ENCODE peak calls at places on chromosomes 4 and X, in six cellular contexts. F, M, K, Y, C and P are unnamed samples.

GRCh38 chr4:6509587-6509986 is 37.2 kb upstream of the PPP2R2C start:
- DNase-seq in F (peak; percentile 8), M (peak; percentile 46), K (no peak), Y (no peak), C (no peak), P (no peak)

GRCh38 chr4:17142232-17142711 is 243.8 kb upstream of the LDB2 start:
- DNase-seq in F (peak; percentile 2), M (peak; percentile 67), K (peak; percentile 97), Y (peak; percentile 76), C (no peak), P (peak; percentile 95)

GRCh38 chrX:49610718-49611310 is 12.0 kb downstream of the GAGE1 start:
- DNase-seq in F (no peak), M (no peak), K (no peak), Y (no peak), C (no peak), P (no peak)

GRCh38 chr4:3128976-3129375 is 54.5 kb downstream of the HTT start:
- DNase-seq in F (no peak), M (no peak), K (peak; percentile 71), Y (peak; percentile 33), C (no peak), P (peak; percentile 81)

GRCh38 chr4:27973056-27973455 is 1112.4 kb downstream of the STIM2 start:
- DNase-seq in F (no peak), M (no peak), K (no peak), Y (no peak), C (no peak), P (no peak)

GRCh38 chrX:31499120-31499519 is 427.3 kb upstream of the FTHL17 start:
- DNase-seq in F (no peak), M (no peak), K (peak; percentile 65), Y (peak; percentile 30), C (no peak), P (peak; percentile 52)

GRCh38 chrX:13721819-13722527 is 12.4 kb downstream of the TRAPPC2 start:
- DNase-seq in F (no peak), M (peak; percentile 31), K (peak; percentile 62), Y (no peak), C (no peak), P (peak; percentile 47)

GRCh38 chr4:25575581-25575980 is 80.1 kb upstream of the SLC34A2 start:
- DNase-seq in F (no peak), M (no peak), K (no peak), Y (no peak), C (no peak), P (no peak)